ENCODE peak calls at places on chromosome 16, in six cellular contexts. Q is IMR-90, T is H1, S is mesendoderm, F is mesenchymal stem cell, Y is H9. E is an unnamed sample.

GRCh38 chr16:85473326-85473725 is 139.8 kb upstream of the GSE1 start:
- DNase-seq in T (no peak), Q (no peak), F (no peak), Y (no peak), S (peak; percentile 55), E (no peak)

GRCh38 chr16:9035986-9036385 is 55.5 kb upstream of the HAPSTR1 start:
- DNase-seq in Q (no peak), F (no peak), Y (no peak), T (no peak), S (no peak), E (peak; percentile 13)

GRCh38 chr16:8575399-8575798 is 14.9 kb downstream of the TMEM114 start:
- DNase-seq in Q (no peak), S (no peak), F (no peak), Y (no peak), T (no peak), E (no peak)

GRCh38 chr16:66028505-66029216 is 337.8 kb upstream of the CDH5 start:
- DNase-seq in S (no peak), F (peak; percentile 79), Q (peak; percentile 89), T (no peak), Y (no peak), E (peak; percentile 44)

GRCh38 chr16:25832288-25832687 is 140.5 kb downstream of the HS3ST4 start:
- DNase-seq in Q (no peak), Y (no peak), F (no peak), T (no peak), S (no peak), E (no peak)

GRCh38 chr16:85441189-85441889 is 171.8 kb upstream of the GSE1 start:
- DNase-seq in F (no peak), S (peak; percentile 51), Y (no peak), T (no peak), Q (no peak), E (no peak)

GRCh38 chr16:14321542-14321941 is 250.4 kb downstream of the MRTFB start:
- DNase-seq in Y (no peak), F (no peak), S (peak; percentile 43), T (no peak), Q (no peak), E (no peak)

GRCh38 chr16:52488837-52489289 is 58.1 kb downstream of the TOX3 start:
- DNase-seq in S (no peak), Q (no peak), F (no peak), Y (no peak), T (no peak), E (no peak)

GRCh38 chr16:18969855-18970240 is 13.9 kb upstream of the TMC7 start:
- DNase-seq in T (no peak), F (no peak), S (no peak), Q (no peak), Y (no peak), E (no peak)

DNA sequence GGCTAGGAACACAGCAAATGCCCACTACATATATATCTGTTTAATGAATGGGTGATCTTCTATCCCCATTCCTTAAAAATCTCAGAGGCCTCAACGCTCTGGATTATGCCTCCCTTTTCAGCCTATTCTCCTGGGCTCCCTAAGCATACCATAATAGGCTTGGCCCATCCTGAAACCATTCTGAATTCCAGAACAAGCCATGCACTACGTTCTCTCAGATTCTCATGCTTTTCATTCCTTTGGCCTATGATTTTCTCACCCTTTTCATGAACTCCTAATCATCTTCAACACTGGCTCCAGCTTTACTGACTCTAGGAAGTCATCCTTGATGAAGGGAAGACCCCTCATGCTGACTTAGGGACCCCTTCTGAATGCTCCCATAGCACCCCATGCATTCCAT is 71.1 kb downstream of the RPGRIP1L start:
- DNase-seq in F (no peak), S (no peak), Q (no peak), Y (no peak), T (no peak), E (no peak)
- H2BK5ac ChIP-seq in F (no peak overlapping the region), S (no peak overlapping the region), Q (no peak overlapping the region), Y (no peak overlapping the region), T (no peak overlapping the region), E (no peak overlapping the region)

GRCh38 chr16:81424761-81425160 is 19.8 kb upstream of the CMIP start:
- DNase-seq in Q (peak; percentile 34), T (no peak), Y (no peak), F (no peak), S (peak; percentile 51), E (peak; percentile 21)
- H2BK5ac ChIP-seq in Q (no peak overlapping the region), T (no peak overlapping the region), Y (no peak overlapping the region), F (no peak overlapping the region), S (no peak overlapping the region), E (no peak overlapping the region)

DNA sequence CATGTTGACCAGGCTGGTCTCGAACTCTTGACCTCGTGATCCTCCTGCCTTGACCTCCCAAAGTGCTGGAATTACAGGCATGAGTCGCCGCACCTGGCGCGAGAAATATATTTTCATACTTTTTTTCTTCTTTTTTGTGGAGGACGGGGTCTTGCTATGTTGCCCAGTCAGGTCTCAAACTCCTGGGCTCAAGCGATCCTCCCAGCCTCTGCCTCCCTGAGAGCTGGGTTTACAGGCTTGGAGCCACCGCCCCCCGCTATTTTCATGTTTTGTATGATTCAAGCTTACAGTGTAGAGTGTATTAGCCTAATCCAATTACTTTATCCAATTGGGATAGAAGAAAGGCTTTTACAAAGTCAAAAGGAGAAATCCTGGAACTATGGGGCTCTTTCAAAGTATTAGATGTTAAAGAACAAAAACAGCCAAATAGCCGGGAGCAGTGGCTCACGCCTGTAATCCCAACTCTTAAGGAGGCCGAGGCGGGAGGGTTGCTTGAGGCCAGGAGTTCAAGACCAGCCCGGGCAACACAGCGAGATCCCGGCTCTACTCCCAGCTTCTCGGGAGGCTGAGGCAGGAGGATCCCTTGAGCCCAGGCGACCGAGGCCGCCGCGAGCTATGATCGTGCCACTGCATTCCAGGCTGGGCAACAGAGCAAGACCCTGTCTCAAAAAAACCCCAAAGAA is 1.4 kb upstream of the MAP1LC3B start:
- DNase-seq in Y (no peak), F (no peak), S (no peak), Q (no peak), T (no peak), E (no peak)
- H2BK5ac ChIP-seq in Y (no peak overlapping the region), F (no peak overlapping the region), S (no peak overlapping the region), Q (peak overlapping the region; percentile 86), T (no peak overlapping the region), E (no peak overlapping the region)

DNA sequence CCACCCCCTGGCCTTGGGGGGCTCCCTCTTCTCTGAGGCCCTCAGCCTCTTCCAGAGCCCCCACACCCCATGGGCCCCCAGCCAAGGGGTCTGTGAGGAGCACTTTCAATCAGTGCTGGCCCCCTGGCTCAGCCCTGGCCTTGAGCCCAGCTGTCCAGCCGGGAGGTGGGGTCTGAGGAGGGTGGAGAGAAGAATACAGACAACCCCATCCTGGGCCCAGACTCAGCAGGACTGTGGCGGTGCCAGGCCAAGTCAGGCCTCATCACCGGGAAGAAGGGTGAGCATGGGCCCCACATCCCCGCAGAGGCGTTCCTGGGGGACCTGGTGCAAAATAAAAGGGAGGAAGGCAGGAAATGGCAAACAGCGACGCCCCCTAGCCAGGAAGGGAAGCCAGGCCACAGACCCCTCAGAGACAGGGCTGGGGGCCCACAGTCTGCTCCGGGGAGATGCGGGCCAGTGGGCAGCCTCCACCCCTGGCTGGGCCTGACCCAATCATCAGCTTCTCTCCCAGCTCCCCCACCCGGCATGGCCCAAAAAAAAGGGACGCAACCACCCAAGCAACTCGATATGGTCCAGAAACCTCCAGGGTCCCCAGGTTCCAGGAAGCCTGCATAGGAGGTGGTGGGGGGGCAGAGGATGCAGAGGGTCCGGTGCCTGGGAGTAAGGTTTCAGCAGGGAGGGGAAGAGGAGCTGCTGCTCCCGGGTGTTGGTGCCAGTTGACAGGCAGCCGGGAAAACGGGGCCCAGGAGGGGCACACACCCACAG is 20.6 kb downstream of the ZNF423 start:
- DNase-seq in Q (no peak), F (no peak), T (no peak), S (no peak), Y (no peak), E (no peak)
- H2BK5ac ChIP-seq in Q (no peak overlapping the region), F (no peak overlapping the region), T (peak overlapping the region; percentile 87), S (peak overlapping the region; percentile 35), Y (no peak overlapping the region), E (peak overlapping the region; percentile 10)

DNA sequence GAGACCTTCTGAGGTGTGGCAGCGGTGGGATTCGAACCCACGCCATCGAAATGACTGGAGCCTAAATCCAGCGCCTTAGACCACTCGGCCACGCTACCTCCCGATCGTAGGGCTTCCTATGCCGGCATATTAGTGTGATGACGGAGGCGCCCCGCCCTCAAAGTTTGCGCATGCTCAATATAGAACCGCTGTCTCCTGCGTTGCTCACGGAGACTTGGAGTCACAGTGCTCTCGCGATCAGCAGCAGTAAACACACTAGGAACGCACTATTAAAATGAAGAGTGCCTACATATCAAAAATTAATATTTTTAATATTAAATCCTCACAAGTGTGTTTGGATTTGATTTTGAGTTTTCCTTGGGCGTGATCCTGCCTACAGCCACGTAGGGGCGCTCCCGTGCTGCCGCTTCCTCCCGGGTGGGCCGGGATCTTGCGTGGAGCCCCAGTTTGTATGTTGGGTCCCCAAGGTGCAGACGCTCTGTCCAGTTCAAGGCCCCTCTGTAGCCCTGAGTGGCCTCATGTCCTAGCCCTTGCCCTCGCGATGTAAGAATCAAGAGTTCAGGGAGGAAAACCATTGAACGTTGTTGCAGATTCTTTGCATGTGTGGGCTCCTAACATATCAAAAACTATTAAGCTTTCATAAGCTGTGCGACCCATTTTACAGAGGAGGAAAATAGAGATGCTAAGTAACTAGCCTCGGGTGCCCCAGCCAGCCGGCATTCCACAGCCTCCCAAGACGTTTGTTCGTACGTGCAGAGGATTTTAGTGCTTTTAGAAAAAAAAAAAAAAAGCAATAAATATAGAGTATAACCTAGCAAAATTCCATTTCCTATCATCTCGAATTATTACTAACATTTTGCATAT is 10.2 kb upstream of the EEF2K start:
- DNase-seq in S (peak; percentile 92), Q (peak; percentile 87), Y (peak; percentile 92), T (peak; percentile 90), F (peak; percentile 92), E (peak; percentile 97)
- H2BK5ac ChIP-seq in S (no peak overlapping the region), Q (peak overlapping the region; percentile 35), Y (no peak overlapping the region), T (no peak overlapping the region), F (no peak overlapping the region), E (no peak overlapping the region)

GRCh38 chr16:68645494-68646388 is 631 bp downstream of the CDH3 start:
- DNase-seq in F (no peak), Y (peak; percentile 79), T (no peak), Q (no peak), S (peak; percentile 87), E (no peak)
- H2BK5ac ChIP-seq in F (no peak overlapping the region), Y (no peak overlapping the region), T (peak overlapping the region; percentile 87), Q (no peak overlapping the region), S (peak overlapping the region; percentile 30), E (peak overlapping the region; percentile 97)

E was measured in trophoblast cell.